ENCODE peak calls at places on chromosome 12, in nine cellular contexts. M is mesothelial cell of epicardium, Q is fibroblast of lung, K is HFF-Myc, B is epithelial cell of esophagus, E is neural progenitor cell, P is A549, V is AG10803, U is MCF 10A. F is an unnamed sample.

GRCh38 chr12:116238149-116238548 is 39.3 kb downstream of the MED13L start:
- DNase-seq in M (no peak), Q (no peak), K (no peak), B (no peak), E (no peak), P (no peak), V (no peak), U (no peak), F (no peak)

GRCh38 chr12:28800129-28800528 is 348.9 kb upstream of the FAR2 start:
- DNase-seq in M (no peak), Q (no peak), K (no peak), B (no peak), E (no peak), P (no peak), V (no peak), U (no peak), F (no peak)

GRCh38 chr12:71731439-71732356 is 23.0 kb upstream of the RAB21 start:
- DNase-seq in M (no peak), Q (peak; percentile 15), K (no peak), B (no peak), E (peak; percentile 33), P (peak; percentile 36), V (peak; percentile 48), U (no peak), F (peak; percentile 23)

GRCh38 chr12:8081228-8081920 is 700 bp upstream of the NECAP1 start:
- DNase-seq in M (no peak), Q (no peak), K (no peak), B (peak; percentile 19), E (no peak), P (peak; percentile 6), V (no peak), U (peak; percentile 11), F (no peak)

GRCh38 chr12:30972035-30972434 is 45.5 kb downstream of the TSPAN11 start:
- DNase-seq in M (no peak), Q (no peak), K (no peak), B (no peak), E (no peak), P (no peak), V (no peak), U (no peak), F (no peak)

GRCh38 chr12:50062733-50063452 is 5.5 kb downstream of the ASIC1 start:
- DNase-seq in M (no peak), Q (no peak), K (no peak), B (no peak), E (no peak), P (no peak), V (no peak), U (peak; percentile 36), F (no peak)

GRCh38 chr12:68331500-68331868 is 678 bp downstream of the MDM1 start:
- DNase-seq in M (no peak), Q (no peak), K (no peak), B (peak; percentile 23), E (no peak), P (no peak), V (no peak), U (no peak), F (no peak)

GRCh38 chr12:96177013-96177412 is 17.2 kb upstream of the ELK3 start:
- DNase-seq in M (no peak), Q (peak; percentile 42), K (no peak), B (peak; percentile 92), E (no peak), P (no peak), V (peak; percentile 32), U (peak; percentile 39), F (no peak)

GRCh38 chr12:94074970-94075695 is 73.2 kb upstream of the PLXNC1 start:
- DNase-seq in M (no peak), Q (peak; percentile 93), K (peak; percentile 50), B (peak; percentile 88), E (peak; percentile 62), P (peak; percentile 66), V (peak; percentile 91), U (peak; percentile 86), F (peak; percentile 84)

GRCh38 chr12:100652488-100652887 is 79.0 kb downstream of the GAS2L3 start:
- DNase-seq in M (no peak), Q (no peak), K (no peak), B (no peak), E (no peak), P (no peak), V (no peak), U (no peak), F (no peak)

GRCh38 chr12:132395908-132396305 is 66.5 kb upstream of the GALNT9 start:
- DNase-seq in M (no peak), Q (no peak), K (no peak), B (no peak), E (no peak), P (no peak), V (no peak), U (no peak), F (no peak)

GRCh38 chr12:120854804-120855203 is 49.4 kb downstream of the SPPL3 start:
- DNase-seq in M (no peak), Q (no peak), K (no peak), B (no peak), E (no peak), P (no peak), V (no peak), U (no peak), F (no peak)

GRCh38 chr12:108694812-108695278 is 36.5 kb downstream of the CORO1C start:
- DNase-seq in M (no peak), Q (no peak), K (no peak), B (peak; percentile 86), E (no peak), P (no peak), V (no peak), U (no peak), F (no peak)

GRCh38 chr12:131007031-131007793 is 53.5 kb downstream of the ADGRD1 start:
- DNase-seq in M (no peak), Q (no peak), K (no peak), B (no peak), E (peak; percentile 21), P (no peak), V (peak; percentile 18), U (no peak), F (no peak)

GRCh38 chr12:27500546-27500945 is 23.5 kb upstream of the PPFIBP1 start:
- DNase-seq in M (no peak), Q (no peak), K (no peak), B (no peak), E (no peak), P (no peak), V (no peak), U (no peak), F (peak; percentile 19)

GRCh38 chr12:103680591-103681065 is 93.6 kb downstream of the STAB2 start:
- DNase-seq in M (no peak), Q (no peak), K (no peak), B (peak; percentile 5), E (no peak), P (no peak), V (no peak), U (no peak), F (peak; percentile 55)

GRCh38 chr12:77577756-77578155 is 252.9 kb upstream of the NAV3 start:
- DNase-seq in M (no peak), Q (peak; percentile 23), K (no peak), B (no peak), E (no peak), P (no peak), V (peak; percentile 67), U (no peak), F (no peak)

GRCh38 chr12:102478416-102479098 is 1.8 kb downstream of the IGF1 start:
- DNase-seq in M (no peak), Q (no peak), K (no peak), B (no peak), E (peak; percentile 64), P (no peak), V (no peak), U (no peak), F (no peak)

GRCh38 chr12:126776047-126776446 is 1490.9 kb upstream of the TMEM132C start:
- DNase-seq in M (no peak), Q (no peak), K (no peak), B (no peak), E (no peak), P (no peak), V (no peak), U (no peak), F (no peak)

DNA sequence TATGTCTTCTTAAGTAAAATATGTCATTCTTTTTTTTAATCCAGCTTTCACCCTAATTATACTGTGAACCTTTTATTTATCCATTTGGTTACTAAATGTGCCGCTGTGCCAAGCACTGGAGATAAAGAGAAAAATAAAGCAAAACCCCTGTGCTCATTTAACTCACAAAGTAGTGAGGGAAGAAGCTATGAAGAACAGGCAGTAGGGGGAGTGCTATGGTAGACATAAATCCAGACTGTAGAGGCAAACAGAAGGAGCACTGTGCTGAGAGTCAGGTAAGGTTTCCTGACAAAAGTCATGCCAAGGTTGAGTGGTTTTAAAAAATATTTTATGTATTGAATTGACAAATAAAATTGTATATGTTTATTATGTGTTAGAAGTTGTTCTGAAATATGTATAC is 188.5 kb upstream of the SYT10 start:
- DNase-seq in M (no peak), Q (no peak), K (no peak), B (peak; percentile 19), E (no peak), P (peak; percentile 7), V (no peak), U (peak; percentile 6), F (no peak)
- TF ChIP-seq CTCF in M (no peak), Q (no peak), K (no peak), B (peak; percentile 29), E (peak; percentile 21), P (no peak), V (no peak), U (no peak), F (no peak)

DNA sequence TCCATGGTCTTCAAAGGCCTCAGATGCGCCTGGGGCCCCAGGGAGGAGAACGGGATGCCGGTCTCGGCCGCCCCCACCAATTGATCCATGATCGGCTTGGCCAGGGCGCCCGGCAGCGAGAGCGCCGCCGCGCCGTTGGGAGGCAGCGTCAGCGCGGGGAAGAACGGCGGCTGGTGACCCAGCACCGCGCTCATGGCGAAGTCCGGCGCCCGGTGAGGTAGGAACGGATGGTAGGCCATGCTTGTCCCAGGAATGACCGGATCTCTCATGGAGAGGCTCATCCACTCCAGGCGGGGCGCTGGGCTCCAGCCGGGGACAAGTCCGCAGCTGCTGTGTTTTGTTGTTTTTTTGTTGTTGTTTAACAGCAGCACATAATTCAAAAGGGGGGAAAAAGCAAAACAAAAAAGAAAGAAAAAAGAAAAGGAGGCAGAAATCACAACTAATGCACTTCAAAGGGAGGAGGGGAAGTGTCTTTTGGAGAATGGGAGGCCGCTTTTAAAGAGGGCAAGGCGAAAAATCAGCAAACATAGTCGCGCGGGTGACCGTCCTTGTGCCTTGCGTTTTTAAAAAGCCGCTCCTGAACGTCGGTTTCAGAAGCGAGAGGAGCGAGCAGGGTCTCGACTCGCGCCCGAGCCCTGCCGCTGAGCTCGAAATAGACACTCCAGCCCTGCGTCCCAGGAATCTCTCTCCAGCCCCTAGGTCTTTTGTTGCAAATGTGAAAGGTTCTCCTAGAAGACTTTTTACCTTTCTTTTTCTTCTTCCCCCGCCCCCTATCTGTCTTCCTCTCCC is 861 bp downstream of the TBX3 start:
- DNase-seq in M (no peak), Q (no peak), K (no peak), B (peak; percentile 58), E (peak; percentile 75), P (peak; percentile 50), V (peak; percentile 42), U (peak; percentile 49), F (peak; percentile 23)
- TF ChIP-seq CTCF in M (no peak), Q (no peak), K (no peak), B (no peak), E (peak; percentile 6), P (no peak), V (peak; percentile 4), U (no peak), F (no peak)

GRCh38 chr12:14442221-14442881 is 76.9 kb downstream of the ATF7IP start:
- DNase-seq in M (no peak), Q (peak; percentile 59), K (no peak), B (no peak), E (no peak), P (no peak), V (peak; percentile 45), U (peak; percentile 45), F (no peak)
- TF ChIP-seq CTCF in M (no peak), Q (no peak), K (no peak), B (no peak), E (no peak), P (no peak), V (no peak), U (no peak), F (no peak)

GRCh38 chr12:19643635-19644034 is 204.3 kb downstream of the AEBP2 start:
- DNase-seq in M (no peak), Q (peak; percentile 76), K (peak; percentile 25), B (peak; percentile 70), E (peak; percentile 87), P (peak; percentile 69), V (peak; percentile 58), U (peak; percentile 66), F (peak; percentile 94)
- TF ChIP-seq CTCF in M (no peak), Q (peak; percentile 77), K (peak; percentile 62), B (peak; percentile 80), E (peak; percentile 74), P (peak; percentile 54), V (peak; percentile 80), U (peak; percentile 50), F (peak; percentile 83)